ENCODE peak calls at places on chromosome 10, in five cellular contexts. One of them, this sample, is unnamed.

GRCh38 chr10:12405342-12406320 is 56.3 kb downstream of the CAMK1D start:
- DNase-seq in IMR-90: peak
- DNase-seq in neuronal stem cell: no peak
- DNase-seq in mesenchymal stem cell: no peak
- DNase-seq in H1: no peak
- DNase-seq in this sample: no peak

GRCh38 chr10:130137077-130137448 is 872 bp downstream of the GLRX3 start:
- DNase-seq in IMR-90: peak
- DNase-seq in neuronal stem cell: peak
- DNase-seq in mesenchymal stem cell: peak
- DNase-seq in H1: no peak
- DNase-seq in this sample: no peak

GRCh38 chr10:24350111-24350921 is 141.4 kb downstream of the KIAA1217 start:
- DNase-seq in IMR-90: peak
- DNase-seq in neuronal stem cell: no peak
- DNase-seq in mesenchymal stem cell: no peak
- DNase-seq in H1: no peak
- DNase-seq in this sample: no peak

GRCh38 chr10:13732485-13732884 is 145.7 kb downstream of the PRPF18 start:
- DNase-seq in IMR-90: no peak
- DNase-seq in neuronal stem cell: no peak
- DNase-seq in mesenchymal stem cell: no peak
- DNase-seq in H1: no peak
- DNase-seq in this sample: no peak

GRCh38 chr10:23053036-23053435 is 42.3 kb upstream of the MSRB2 start:
- DNase-seq in IMR-90: no peak
- DNase-seq in neuronal stem cell: no peak
- DNase-seq in mesenchymal stem cell: peak
- DNase-seq in H1: no peak
- DNase-seq in this sample: no peak

GRCh38 chr10:109126541-109126940 is 796.8 kb downstream of the XPNPEP1 start:
- DNase-seq in IMR-90: no peak
- DNase-seq in neuronal stem cell: no peak
- DNase-seq in mesenchymal stem cell: no peak
- DNase-seq in H1: no peak
- DNase-seq in this sample: no peak

GRCh38 chr10:28494420-28494819 is 38.5 kb upstream of the WAC start:
- DNase-seq in IMR-90: no peak
- DNase-seq in neuronal stem cell: no peak
- DNase-seq in mesenchymal stem cell: no peak
- DNase-seq in H1: no peak
- DNase-seq in this sample: no peak

GRCh38 chr10:121865554-121865953 is 62.3 kb downstream of the ATE1 start:
- DNase-seq in IMR-90: no peak
- DNase-seq in neuronal stem cell: no peak
- DNase-seq in mesenchymal stem cell: no peak
- DNase-seq in H1: no peak
- DNase-seq in this sample: no peak

GRCh38 chr10:69498711-69499471 is 47.6 kb downstream of the TSPAN15 start:
- DNase-seq in IMR-90: no peak
- DNase-seq in neuronal stem cell: no peak
- DNase-seq in mesenchymal stem cell: peak
- DNase-seq in H1: no peak
- DNase-seq in this sample: no peak

GRCh38 chr10:12868229-12868628 is 133.3 kb downstream of the CCDC3 start:
- DNase-seq in IMR-90: no peak
- DNase-seq in neuronal stem cell: no peak
- DNase-seq in mesenchymal stem cell: peak
- DNase-seq in H1: no peak
- DNase-seq in this sample: no peak

GRCh38 chr10:14409856-14410458 is 79.2 kb upstream of the FRMD4A start:
- DNase-seq in IMR-90: no peak
- DNase-seq in neuronal stem cell: no peak
- DNase-seq in mesenchymal stem cell: no peak
- DNase-seq in H1: no peak
- DNase-seq in this sample: no peak

GRCh38 chr10:124229516-124230051 is 136.2 kb upstream of the CHST15 start:
- DNase-seq in IMR-90: no peak
- DNase-seq in neuronal stem cell: no peak
- DNase-seq in mesenchymal stem cell: no peak
- DNase-seq in H1: no peak
- DNase-seq in this sample: no peak

GRCh38 chr10:21524526-21525366 is 736 bp downstream of the SKIDA1 start:
- DNase-seq in IMR-90: peak
- DNase-seq in neuronal stem cell: no peak
- DNase-seq in mesenchymal stem cell: peak
- DNase-seq in H1: no peak
- DNase-seq in this sample: no peak

GRCh38 chr10:122476034-122476695 is 14.8 kb downstream of the HTRA1 start:
- DNase-seq in IMR-90: no peak
- DNase-seq in neuronal stem cell: no peak
- DNase-seq in mesenchymal stem cell: no peak
- DNase-seq in H1: no peak
- DNase-seq in this sample: peak

GRCh38 chr10:101140950-101141621 is 10.0 kb downstream of the TLX1 start:
- DNase-seq in IMR-90: no peak
- DNase-seq in neuronal stem cell: no peak
- DNase-seq in mesenchymal stem cell: no peak
- DNase-seq in H1: no peak
- DNase-seq in this sample: no peak

GRCh38 chr10:101139421-101139911 is 8.4 kb downstream of the TLX1 start:
- DNase-seq in IMR-90: no peak
- DNase-seq in neuronal stem cell: no peak
- DNase-seq in mesenchymal stem cell: peak
- DNase-seq in H1: no peak
- DNase-seq in this sample: peak

GRCh38 chr10:101138788-101139420 is 7.8 kb downstream of the TLX1 start:
- DNase-seq in IMR-90: no peak
- DNase-seq in neuronal stem cell: no peak
- DNase-seq in mesenchymal stem cell: no peak
- DNase-seq in H1: no peak
- DNase-seq in this sample: no peak

GRCh38 chr10:101141622-101142532 is 10.8 kb downstream of the TLX1 start:
- DNase-seq in IMR-90: peak
- DNase-seq in neuronal stem cell: peak
- DNase-seq in mesenchymal stem cell: peak
- DNase-seq in H1: no peak
- DNase-seq in this sample: peak

DNA sequence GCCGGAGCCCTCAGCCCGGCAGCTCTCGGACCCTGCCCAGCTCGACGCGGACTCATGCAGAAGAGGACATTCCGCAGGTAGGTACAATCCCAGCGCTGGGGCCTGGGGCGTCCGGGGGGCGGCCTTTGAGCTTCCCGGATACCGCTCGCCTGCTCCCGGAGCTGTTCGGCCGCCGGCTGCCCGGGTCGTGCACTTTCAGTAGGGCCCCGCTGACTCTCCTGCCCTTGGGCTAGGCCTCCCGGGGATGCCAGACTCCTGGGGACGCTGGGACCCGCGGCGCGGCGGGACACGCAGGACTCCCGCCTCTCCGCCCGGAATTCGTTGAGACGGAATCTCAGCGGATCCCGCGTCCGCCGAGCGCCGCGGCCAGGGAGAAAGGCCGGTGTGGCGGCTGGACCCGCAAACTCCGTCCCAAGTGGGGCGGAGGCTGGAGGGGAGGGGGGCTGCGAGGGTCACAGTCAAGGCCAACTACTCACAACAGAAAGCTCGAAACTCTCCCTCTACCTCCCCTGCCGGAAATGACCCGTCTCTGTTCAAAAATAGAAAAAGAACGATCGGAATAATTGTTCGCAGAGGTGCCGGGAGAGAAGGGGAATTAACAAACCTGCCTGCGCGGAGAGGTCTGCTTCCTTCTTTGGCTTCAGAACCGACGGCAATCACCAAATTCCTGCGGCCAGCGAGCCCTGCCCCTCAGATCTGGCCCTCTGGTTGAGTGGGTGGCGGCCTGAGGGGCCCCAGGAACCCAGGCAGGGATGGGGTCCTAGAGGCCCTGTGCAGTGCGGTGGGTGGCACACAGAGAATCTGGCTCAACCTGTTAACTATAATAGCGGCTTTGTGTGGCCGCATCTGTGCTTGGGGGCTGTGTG is 9.2 kb downstream of the TLX1 start:
- DNase-seq in IMR-90: no peak
- DNase-seq in neuronal stem cell: no peak
- DNase-seq in mesenchymal stem cell: peak
- DNase-seq in H1: no peak
- DNase-seq in this sample: peak
- H4K91ac ChIP-seq in IMR-90: no peak
- H4K91ac ChIP-seq in neuronal stem cell: no peak
- H4K91ac ChIP-seq in mesenchymal stem cell: no peak
- H4K91ac ChIP-seq in H1: no peak
- H4K91ac ChIP-seq in this sample: no peak

GRCh38 chr10:4150676-4151075 is 365.7 kb upstream of the KLF6 start:
- DNase-seq in IMR-90: no peak
- DNase-seq in neuronal stem cell: no peak
- DNase-seq in mesenchymal stem cell: no peak
- DNase-seq in H1: no peak
- DNase-seq in this sample: no peak
- H2BK15ac ChIP-seq in IMR-90: no peak
- H2BK15ac ChIP-seq in neuronal stem cell: no peak
- H2BK15ac ChIP-seq in mesenchymal stem cell: peak
- H2BK15ac ChIP-seq in H1: no peak
- H2BK15ac ChIP-seq in this sample: no peak

GRCh38 chr10:85542936-85543730 is 823.5 kb downstream of the GRID1 start:
- DNase-seq in IMR-90: no peak
- DNase-seq in neuronal stem cell: peak
- DNase-seq in mesenchymal stem cell: no peak
- DNase-seq in H1: no peak
- DNase-seq in this sample: no peak

GRCh38 chr10:85544956-85545355 is 821.6 kb downstream of the GRID1 start:
- DNase-seq in IMR-90: no peak
- DNase-seq in neuronal stem cell: no peak
- DNase-seq in mesenchymal stem cell: peak
- DNase-seq in H1: no peak
- DNase-seq in this sample: no peak

GRCh38 chr10:85547460-85548023 is 819.1 kb downstream of the GRID1 start:
- DNase-seq in IMR-90: no peak
- DNase-seq in neuronal stem cell: no peak
- DNase-seq in mesenchymal stem cell: peak
- DNase-seq in H1: no peak
- DNase-seq in this sample: no peak

GRCh38 chr10:85545874-85546273 is 820.7 kb downstream of the GRID1 start:
- DNase-seq in IMR-90: no peak
- DNase-seq in neuronal stem cell: no peak
- DNase-seq in mesenchymal stem cell: no peak
- DNase-seq in H1: no peak
- DNase-seq in this sample: no peak

GRCh38 chr10:85548038-85548437 is 818.6 kb downstream of the GRID1 start:
- DNase-seq in IMR-90: no peak
- DNase-seq in neuronal stem cell: peak
- DNase-seq in mesenchymal stem cell: peak
- DNase-seq in H1: no peak
- DNase-seq in this sample: no peak
- H3K4me2 ChIP-seq in IMR-90: no peak
- H3K4me2 ChIP-seq in neuronal stem cell: no peak
- H3K4me2 ChIP-seq in mesenchymal stem cell: no peak
- H3K4me2 ChIP-seq in H1: no peak
- H3K4me2 ChIP-seq in this sample: no peak

GRCh38 chr10:114023198-114023597 is 20.5 kb upstream of the ADRB1 start:
- DNase-seq in IMR-90: peak
- DNase-seq in neuronal stem cell: no peak
- DNase-seq in mesenchymal stem cell: peak
- DNase-seq in H1: no peak
- DNase-seq in this sample: no peak

GRCh38 chr10:114026189-114027040 is 17.3 kb upstream of the ADRB1 start:
- DNase-seq in IMR-90: peak
- DNase-seq in neuronal stem cell: no peak
- DNase-seq in mesenchymal stem cell: peak
- DNase-seq in H1: no peak
- DNase-seq in this sample: no peak

GRCh38 chr10:114027041-114027394 is 16.6 kb upstream of the ADRB1 start:
- DNase-seq in IMR-90: no peak
- DNase-seq in neuronal stem cell: no peak
- DNase-seq in mesenchymal stem cell: no peak
- DNase-seq in H1: no peak
- DNase-seq in this sample: no peak

GRCh38 chr10:114025610-114026130 is 18.0 kb upstream of the ADRB1 start:
- DNase-seq in IMR-90: no peak
- DNase-seq in neuronal stem cell: no peak
- DNase-seq in mesenchymal stem cell: no peak
- DNase-seq in H1: no peak
- DNase-seq in this sample: no peak

GRCh38 chr10:114024876-114025609 is 18.6 kb upstream of the ADRB1 start:
- DNase-seq in IMR-90: peak
- DNase-seq in neuronal stem cell: no peak
- DNase-seq in mesenchymal stem cell: peak
- DNase-seq in H1: no peak
- DNase-seq in this sample: no peak
- H4K91ac ChIP-seq in IMR-90: no peak
- H4K91ac ChIP-seq in neuronal stem cell: no peak
- H4K91ac ChIP-seq in mesenchymal stem cell: peak
- H4K91ac ChIP-seq in H1: no peak
- H4K91ac ChIP-seq in this sample: no peak

GRCh38 chr10:70984986-70985719 is 96.8 kb upstream of the PCBD1 start:
- DNase-seq in IMR-90: no peak
- DNase-seq in neuronal stem cell: no peak
- DNase-seq in mesenchymal stem cell: no peak
- DNase-seq in H1: no peak
- DNase-seq in this sample: no peak
- H2BK15ac ChIP-seq in IMR-90: no peak
- H2BK15ac ChIP-seq in neuronal stem cell: no peak
- H2BK15ac ChIP-seq in mesenchymal stem cell: no peak
- H2BK15ac ChIP-seq in H1: no peak
- H2BK15ac ChIP-seq in this sample: no peak

DNA sequence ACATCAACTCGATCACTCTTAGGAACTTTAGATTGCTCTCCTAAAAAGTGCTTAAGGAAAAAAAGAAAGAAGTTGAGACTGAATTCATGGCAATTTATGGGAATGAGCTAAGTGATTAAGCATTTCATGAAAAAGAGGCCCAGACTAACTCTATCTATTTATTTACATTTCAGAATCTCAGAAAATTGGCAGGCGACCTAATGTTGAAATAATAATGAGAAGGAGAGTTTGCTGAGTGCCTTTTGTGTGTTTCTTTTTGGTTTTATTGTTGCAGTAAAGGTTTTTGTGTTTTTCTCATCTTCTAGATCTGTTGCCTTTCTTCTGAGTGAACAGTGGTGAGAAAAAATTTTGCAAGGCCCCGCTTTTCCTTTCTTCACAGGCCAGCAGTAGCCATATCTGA is 3.8 kb downstream of the GRK5 start:
- DNase-seq in IMR-90: peak
- DNase-seq in neuronal stem cell: no peak
- DNase-seq in mesenchymal stem cell: peak
- DNase-seq in H1: no peak
- DNase-seq in this sample: no peak
- H3K4me2 ChIP-seq in IMR-90: peak
- H3K4me2 ChIP-seq in neuronal stem cell: no peak
- H3K4me2 ChIP-seq in mesenchymal stem cell: no peak
- H3K4me2 ChIP-seq in H1: no peak
- H3K4me2 ChIP-seq in this sample: no peak

GRCh38 chr10:114352653-114353298 is 51.5 kb downstream of the AFAP1L2 start:
- DNase-seq in IMR-90: no peak
- DNase-seq in neuronal stem cell: no peak
- DNase-seq in mesenchymal stem cell: no peak
- DNase-seq in H1: no peak
- DNase-seq in this sample: no peak
- H4K91ac ChIP-seq in IMR-90: no peak
- H4K91ac ChIP-seq in neuronal stem cell: no peak
- H4K91ac ChIP-seq in mesenchymal stem cell: no peak
- H4K91ac ChIP-seq in H1: no peak
- H4K91ac ChIP-seq in this sample: no peak

This sample was measured in H9.